ENCODE peak calls at places on chromosome 11, in five cellular contexts. C is IMR-90, S is K562, R is HepG2, P is SK-N-SH. Q is an unnamed sample.

GRCh38 chr11:100774859-100775258 is 87.8 kb downstream of the ARHGAP42 start:
- DNase-seq in P (no peak), R (peak), S (no peak), C (no peak), Q (no peak)

GRCh38 chr11:115548878-115549528 is 44.8 kb upstream of the CADM1 start:
- DNase-seq in C (no peak), P (no peak), S (no peak), R (peak), Q (no peak)

GRCh38 chr11:23359297-23359696 is 499.0 kb upstream of the CCDC179 start:
- DNase-seq in S (no peak), P (no peak), C (peak), R (peak), Q (no peak)

GRCh38 chr11:47908198-47908597 is 60.0 kb upstream of the NUP160 start:
- DNase-seq in C (no peak), S (no peak), P (no peak), R (no peak), Q (no peak)

GRCh38 chr11:68044898-68045351 is 6.1 kb downstream of the TCIRG1 start:
- DNase-seq in R (no peak), C (no peak), S (no peak), P (peak), Q (no peak)

GRCh38 chr11:13970986-13971385 is 8.5 kb downstream of the SPON1 start:
- DNase-seq in R (peak), C (no peak), P (peak), S (no peak), Q (no peak)

GRCh38 chr11:23103403-23103802 is 243.1 kb upstream of the CCDC179 start:
- DNase-seq in C (peak), S (no peak), R (no peak), P (no peak), Q (no peak)

GRCh38 chr11:44593194-44593593 is 27.7 kb downstream of the CD82 start:
- DNase-seq in P (peak), R (no peak), S (no peak), C (no peak), Q (no peak)

GRCh38 chr11:306645-307371 is 808 bp upstream of the IFITM2 start:
- DNase-seq in C (no peak), P (no peak), R (no peak), S (no peak), Q (no peak)

GRCh38 chr11:13955971-13956421 is 6.5 kb upstream of the SPON1 start:
- DNase-seq in S (peak), C (peak), R (peak), P (peak), Q (no peak)

GRCh38 chr11:71381781-71382505 is 66.2 kb downstream of the DHCR7 start:
- DNase-seq in P (no peak), S (no peak), C (no peak), R (no peak), Q (peak)

GRCh38 chr11:122101625-122102291 is 14.3 kb downstream of the BLID start:
- DNase-seq in S (no peak), R (peak), C (peak), P (peak), Q (no peak)

GRCh38 chr11:10305964-10306918 is 1.4 kb downstream of the ADM start:
- DNase-seq in R (no peak), P (peak), S (no peak), C (peak), Q (no peak)

GRCh38 chr11:1749020-1749758 is 1.2 kb downstream of the IFITM10 start:
- DNase-seq in R (no peak), P (peak), S (no peak), C (no peak), Q (no peak)

GRCh38 chr11:1782831-1783724 is 19.4 kb upstream of the CTSD start:
- DNase-seq in S (no peak), C (peak), P (peak), R (no peak), Q (no peak)

GRCh38 chr11:35174666-35175065 is 35.7 kb downstream of the CD44 start:
- DNase-seq in C (peak), S (no peak), P (no peak), R (no peak), Q (no peak)

DNA sequence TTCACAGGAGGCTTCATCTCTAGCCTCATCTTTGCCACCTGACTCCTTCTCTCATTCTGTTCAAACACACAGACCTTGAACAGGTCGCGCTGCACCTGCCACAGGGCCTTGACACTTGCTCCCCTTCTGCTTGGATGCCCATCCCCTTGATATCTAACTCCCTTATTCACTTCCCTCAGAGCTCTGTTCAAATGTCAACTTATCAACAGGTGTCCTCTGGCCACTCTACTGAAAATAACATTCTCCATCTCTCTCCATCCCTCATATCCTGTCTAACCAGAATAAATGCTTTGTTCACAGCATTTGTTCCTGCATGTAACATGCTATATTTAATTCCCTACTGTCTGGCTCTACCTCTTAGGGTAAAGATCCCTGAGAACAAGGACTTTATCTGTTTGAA is 67.2 kb upstream of the DRD2 start:
- DNase-seq in S (no peak), P (no peak), R (no peak), C (no peak), Q (no peak)
- H3K4me2 ChIP-seq in S (no peak), P (no peak), R (no peak), C (no peak), Q (no peak)

GRCh38 chr11:65501530-65502273 is 2.9 kb downstream of the MALAT1 start:
- DNase-seq in S (no peak), P (no peak), C (peak), R (no peak), Q (no peak)
- TF ChIP-seq MXI1 in S (peak), P (no peak), C (no peak), R (no peak), Q (peak)

GRCh38 chr11:111421251-111421650 is 42.2 kb upstream of the POU2AF1 start:
- DNase-seq in R (no peak), C (no peak), P (no peak), S (no peak), Q (no peak)

GRCh38 chr11:111417766-111418435 is 38.8 kb upstream of the POU2AF1 start:
- DNase-seq in C (peak), S (no peak), R (no peak), P (no peak), Q (peak)

GRCh38 chr11:111419181-111419580 is 40.1 kb upstream of the POU2AF1 start:
- DNase-seq in C (no peak), P (no peak), S (no peak), R (no peak), Q (no peak)

GRCh38 chr11:111418436-111418787 is 39.3 kb upstream of the POU2AF1 start:
- DNase-seq in C (no peak), S (no peak), P (no peak), R (no peak), Q (no peak)

DNA sequence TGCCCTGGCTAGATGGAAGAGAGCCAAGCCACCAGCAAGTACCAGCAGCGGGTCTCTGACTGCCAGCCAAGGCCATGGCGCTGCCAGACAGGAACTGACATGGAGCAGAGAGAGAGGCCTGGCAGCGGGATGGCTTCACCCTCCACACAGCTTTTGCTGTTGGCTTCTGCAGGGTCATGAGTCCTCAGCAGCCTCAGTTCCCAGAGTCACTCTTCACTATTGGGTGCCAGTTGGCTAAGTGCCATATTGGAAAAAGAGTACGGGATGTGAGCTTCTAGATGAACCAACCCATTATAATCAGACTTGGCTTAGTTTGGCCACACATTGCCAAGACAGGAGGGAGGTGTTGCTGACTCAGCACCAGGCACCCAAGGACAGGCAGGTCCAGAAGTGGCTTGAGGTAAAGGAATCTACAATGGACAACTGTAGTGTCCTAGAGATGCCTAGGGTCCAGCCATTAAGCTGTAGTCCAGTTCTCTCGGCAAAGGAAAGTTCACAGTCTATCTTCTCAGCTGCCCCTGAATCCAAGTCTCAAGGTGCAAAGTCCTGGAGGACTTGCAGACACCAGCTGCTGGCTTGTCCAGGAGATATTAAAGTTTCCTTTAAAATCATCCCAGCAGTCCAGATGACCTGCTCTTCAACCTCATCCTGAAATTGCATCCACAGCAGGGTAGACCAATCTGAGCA is 40.7 kb upstream of the POU2AF1 start:
- DNase-seq in S (no peak), P (no peak), R (no peak), C (no peak), Q (no peak)
- H3K4me2 ChIP-seq in S (no peak), P (no peak), R (no peak), C (no peak), Q (no peak)

GRCh38 chr11:75245356-75246005 is 4.9 kb downstream of the TPBGL start:
- DNase-seq in R (peak), C (no peak), S (no peak), P (peak), Q (no peak)

GRCh38 chr11:75248924-75249256 is 8.3 kb downstream of the TPBGL start:
- DNase-seq in P (no peak), R (no peak), C (no peak), S (no peak), Q (no peak)

GRCh38 chr11:75246673-75247350 is 6.2 kb downstream of the TPBGL start:
- DNase-seq in S (no peak), C (no peak), P (no peak), R (no peak), Q (no peak)

GRCh38 chr11:75246006-75246672 is 5.6 kb downstream of the TPBGL start:
- DNase-seq in S (no peak), P (peak), R (no peak), C (no peak), Q (no peak)

GRCh38 chr11:75249704-75250103 is 9.1 kb downstream of the TPBGL start:
- DNase-seq in S (no peak), P (no peak), R (no peak), C (no peak), Q (no peak)
- TF ChIP-seq MXI1 in S (no peak), P (no peak), R (no peak), C (no peak), Q (no peak)

DNA sequence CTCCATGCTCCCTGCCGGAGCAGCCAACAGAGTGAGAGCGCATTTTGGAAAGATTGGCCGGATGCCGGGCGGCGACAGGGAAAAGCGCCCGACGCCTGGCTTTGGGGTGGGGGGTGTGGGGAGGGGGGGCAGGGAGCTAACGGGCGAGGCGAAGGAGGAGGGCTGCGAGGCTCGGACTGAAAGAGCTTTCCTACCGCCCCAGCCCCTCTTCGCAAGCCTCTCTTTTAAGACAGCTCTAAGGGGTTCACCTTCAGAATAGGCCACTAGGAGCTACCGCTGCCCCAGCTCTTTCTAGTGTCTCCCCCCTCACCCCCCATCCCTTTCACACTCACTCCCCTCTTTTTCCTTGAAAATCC is 3.5 kb upstream of the DBX1 start:
- DNase-seq in C (no peak), R (no peak), S (no peak), P (no peak), Q (no peak)
- H3K4me2 ChIP-seq in C (peak), R (no peak), S (no peak), P (no peak), Q (no peak)

GRCh38 chr11:76237914-76238313 is 31.6 kb upstream of the WNT11 start:
- DNase-seq in R (peak), S (peak), C (peak), P (peak), Q (no peak)
- TF ChIP-seq MXI1 in R (no peak), S (no peak), C (no peak), P (no peak), Q (no peak)

GRCh38 chr11:124875943-124876817 is 10.9 kb downstream of the ROBO3 start:
- DNase-seq in S (peak), R (peak), P (peak), C (peak), Q (peak)
- H3K4me2 ChIP-seq in S (peak), R (peak), P (peak), C (peak), Q (peak)

Q was measured in GM12878.